ENCODE peak calls at places on chromosomes 11 and 22, in six cellular contexts. One of them, this sample, is unnamed.

GRCh38 chr11:122882809-122883681 is 486 bp downstream of the JHY start:
- DNase-seq in SHP77: no peak
- DNase-seq in body of pancreas: peak; percentile 57
- DNase-seq in endothelial cell: peak; percentile 67
- DNase-seq in smooth muscle cell of the brain vasculature: no peak
- DNase-seq in hippocampal formation: no peak
- DNase-seq in this sample: peak; percentile 10

GRCh38 chr11:2513441-2513840 is 68.6 kb downstream of the KCNQ1 start:
- DNase-seq in body of pancreas: no peak
- DNase-seq in SHP77: no peak
- DNase-seq in smooth muscle cell of the brain vasculature: no peak
- DNase-seq in hippocampal formation: no peak
- DNase-seq in endothelial cell: no peak
- DNase-seq in this sample: no peak

GRCh38 chr22:44536411-44536810 is 38.4 kb upstream of the RTL6 start:
- DNase-seq in smooth muscle cell of the brain vasculature: no peak
- DNase-seq in SHP77: no peak
- DNase-seq in endothelial cell: no peak
- DNase-seq in hippocampal formation: no peak
- DNase-seq in body of pancreas: no peak
- DNase-seq in this sample: no peak

GRCh38 chr11:1649021-1649420 is 19.4 kb downstream of the KRTAP5-5 start:
- DNase-seq in body of pancreas: no peak
- DNase-seq in SHP77: no peak
- DNase-seq in smooth muscle cell of the brain vasculature: no peak
- DNase-seq in endothelial cell: no peak
- DNase-seq in hippocampal formation: no peak
- DNase-seq in this sample: no peak

GRCh38 chr11:33891714-33892327 is at the start of gene LMO2:
- DNase-seq in SHP77: peak; percentile 61
- DNase-seq in endothelial cell: no peak
- DNase-seq in body of pancreas: no peak
- DNase-seq in hippocampal formation: no peak
- DNase-seq in smooth muscle cell of the brain vasculature: no peak
- DNase-seq in this sample: no peak

GRCh38 chr11:79060534-79060933 is 380.3 kb downstream of the TENM4 start:
- DNase-seq in hippocampal formation: no peak
- DNase-seq in body of pancreas: no peak
- DNase-seq in SHP77: no peak
- DNase-seq in smooth muscle cell of the brain vasculature: no peak
- DNase-seq in endothelial cell: no peak
- DNase-seq in this sample: no peak

GRCh38 chr11:77377734-77378133 is 76.2 kb upstream of the GDPD4 start:
- DNase-seq in body of pancreas: no peak
- DNase-seq in hippocampal formation: no peak
- DNase-seq in SHP77: no peak
- DNase-seq in smooth muscle cell of the brain vasculature: no peak
- DNase-seq in endothelial cell: peak; percentile 3
- DNase-seq in this sample: no peak

GRCh38 chr22:50185384-50186087 is at the start of gene TRABD:
- DNase-seq in endothelial cell: peak; percentile 89
- DNase-seq in SHP77: peak; percentile 89
- DNase-seq in hippocampal formation: peak; percentile 91
- DNase-seq in body of pancreas: peak; percentile 94
- DNase-seq in smooth muscle cell of the brain vasculature: peak; percentile 50
- DNase-seq in this sample: peak; percentile 77

GRCh38 chr22:23180301-23180892 is at the start of gene BCR:
- DNase-seq in SHP77: no peak
- DNase-seq in hippocampal formation: peak; percentile 49
- DNase-seq in smooth muscle cell of the brain vasculature: no peak
- DNase-seq in endothelial cell: peak; percentile 75
- DNase-seq in body of pancreas: peak; percentile 82
- DNase-seq in this sample: no peak

This sample was measured in caudate nucleus.